ENCODE peak calls at places on chromosomes 12 and 14, in ten cellular contexts. One of them, this sample, is unnamed.

GRCh38 chr14:29028973-29029582 is 262.5 kb downstream of the FOXG1 start:
- DNase-seq in anterior cingulate cortex: no peak
- DNase-seq in small intestine: no peak
- DNase-seq in NCI-H2081: no peak
- DNase-seq in retinal pigment epithelial cell: no peak
- DNase-seq in lung: no peak
- DNase-seq in activated T-cell treated with anti-CD3 and anti-CD28 coated beads, Interleukin-2, amount 50 U/mL, for 4 hours: no peak
- DNase-seq in neural crest cell: no peak
- DNase-seq in activated CD4-positive, alpha-beta T cell treated with anti-CD3 and anti-CD28 coated beads, Interleukin-2, amount 50 U/mL, for 24 hours: no peak
- DNase-seq in GM18507: no peak
- DNase-seq in this sample: no peak

GRCh38 chr12:52433501-52434095 is 573 bp downstream of the KRT75 start:
- DNase-seq in anterior cingulate cortex: no peak
- DNase-seq in small intestine: no peak
- DNase-seq in NCI-H2081: no peak
- DNase-seq in retinal pigment epithelial cell: no peak
- DNase-seq in lung: no peak
- DNase-seq in activated T-cell treated with anti-CD3 and anti-CD28 coated beads, Interleukin-2, amount 50 U/mL, for 4 hours: no peak
- DNase-seq in neural crest cell: no peak
- DNase-seq in activated CD4-positive, alpha-beta T cell treated with anti-CD3 and anti-CD28 coated beads, Interleukin-2, amount 50 U/mL, for 24 hours: no peak
- DNase-seq in GM18507: no peak
- DNase-seq in this sample: no peak

GRCh38 chr12:76719171-76719631 is 44.7 kb upstream of the ZDHHC17 start:
- DNase-seq in anterior cingulate cortex: peak
- DNase-seq in small intestine: no peak
- DNase-seq in NCI-H2081: no peak
- DNase-seq in retinal pigment epithelial cell: peak
- DNase-seq in lung: no peak
- DNase-seq in activated T-cell treated with anti-CD3 and anti-CD28 coated beads, Interleukin-2, amount 50 U/mL, for 4 hours: no peak
- DNase-seq in neural crest cell: no peak
- DNase-seq in activated CD4-positive, alpha-beta T cell treated with anti-CD3 and anti-CD28 coated beads, Interleukin-2, amount 50 U/mL, for 24 hours: no peak
- DNase-seq in GM18507: no peak
- DNase-seq in this sample: peak

GRCh38 chr14:80239631-80240030 is 28.3 kb upstream of the DIO2 start:
- DNase-seq in anterior cingulate cortex: no peak
- DNase-seq in small intestine: no peak
- DNase-seq in NCI-H2081: no peak
- DNase-seq in retinal pigment epithelial cell: no peak
- DNase-seq in lung: no peak
- DNase-seq in activated T-cell treated with anti-CD3 and anti-CD28 coated beads, Interleukin-2, amount 50 U/mL, for 4 hours: no peak
- DNase-seq in neural crest cell: no peak
- DNase-seq in activated CD4-positive, alpha-beta T cell treated with anti-CD3 and anti-CD28 coated beads, Interleukin-2, amount 50 U/mL, for 24 hours: no peak
- DNase-seq in GM18507: no peak
- DNase-seq in this sample: no peak

GRCh38 chr14:36646664-36647416 is 14.8 kb upstream of the PAX9 start:
- DNase-seq in anterior cingulate cortex: no peak
- DNase-seq in small intestine: no peak
- DNase-seq in NCI-H2081: no peak
- DNase-seq in retinal pigment epithelial cell: no peak
- DNase-seq in lung: no peak
- DNase-seq in activated T-cell treated with anti-CD3 and anti-CD28 coated beads, Interleukin-2, amount 50 U/mL, for 4 hours: no peak
- DNase-seq in neural crest cell: no peak
- DNase-seq in activated CD4-positive, alpha-beta T cell treated with anti-CD3 and anti-CD28 coated beads, Interleukin-2, amount 50 U/mL, for 24 hours: no peak
- DNase-seq in GM18507: no peak
- DNase-seq in this sample: no peak

GRCh38 chr14:71117839-71118743 is 210.8 kb downstream of the PCNX1 start:
- DNase-seq in anterior cingulate cortex: no peak
- DNase-seq in small intestine: peak
- DNase-seq in NCI-H2081: no peak
- DNase-seq in retinal pigment epithelial cell: peak
- DNase-seq in lung: no peak
- DNase-seq in activated T-cell treated with anti-CD3 and anti-CD28 coated beads, Interleukin-2, amount 50 U/mL, for 4 hours: no peak
- DNase-seq in neural crest cell: no peak
- DNase-seq in activated CD4-positive, alpha-beta T cell treated with anti-CD3 and anti-CD28 coated beads, Interleukin-2, amount 50 U/mL, for 24 hours: no peak
- DNase-seq in GM18507: no peak
- DNase-seq in this sample: no peak

GRCh38 chr14:94390372-94391086 is 2.1 kb upstream of the SERPINA1 start:
- DNase-seq in anterior cingulate cortex: no peak
- DNase-seq in small intestine: peak
- DNase-seq in NCI-H2081: no peak
- DNase-seq in retinal pigment epithelial cell: no peak
- DNase-seq in lung: peak
- DNase-seq in activated T-cell treated with anti-CD3 and anti-CD28 coated beads, Interleukin-2, amount 50 U/mL, for 4 hours: no peak
- DNase-seq in neural crest cell: no peak
- DNase-seq in activated CD4-positive, alpha-beta T cell treated with anti-CD3 and anti-CD28 coated beads, Interleukin-2, amount 50 U/mL, for 24 hours: no peak
- DNase-seq in GM18507: no peak
- DNase-seq in this sample: peak

GRCh38 chr12:121748218-121748570 is 35.6 kb downstream of the TMEM120B start:
- DNase-seq in anterior cingulate cortex: no peak
- DNase-seq in small intestine: no peak
- DNase-seq in NCI-H2081: no peak
- DNase-seq in retinal pigment epithelial cell: no peak
- DNase-seq in lung: no peak
- DNase-seq in activated T-cell treated with anti-CD3 and anti-CD28 coated beads, Interleukin-2, amount 50 U/mL, for 4 hours: no peak
- DNase-seq in neural crest cell: no peak
- DNase-seq in activated CD4-positive, alpha-beta T cell treated with anti-CD3 and anti-CD28 coated beads, Interleukin-2, amount 50 U/mL, for 24 hours: no peak
- DNase-seq in GM18507: no peak
- DNase-seq in this sample: no peak

GRCh38 chr14:102610968-102611811 is 18.7 kb downstream of the RCOR1 start:
- DNase-seq in anterior cingulate cortex: no peak
- DNase-seq in small intestine: no peak
- DNase-seq in NCI-H2081: no peak
- DNase-seq in retinal pigment epithelial cell: no peak
- DNase-seq in lung: no peak
- DNase-seq in activated T-cell treated with anti-CD3 and anti-CD28 coated beads, Interleukin-2, amount 50 U/mL, for 4 hours: no peak
- DNase-seq in neural crest cell: no peak
- DNase-seq in activated CD4-positive, alpha-beta T cell treated with anti-CD3 and anti-CD28 coated beads, Interleukin-2, amount 50 U/mL, for 24 hours: no peak
- DNase-seq in GM18507: no peak
- DNase-seq in this sample: no peak

GRCh38 chr12:52552055-52552454 is 890 bp downstream of the KRT71 start:
- DNase-seq in anterior cingulate cortex: peak
- DNase-seq in small intestine: no peak
- DNase-seq in NCI-H2081: no peak
- DNase-seq in retinal pigment epithelial cell: no peak
- DNase-seq in lung: no peak
- DNase-seq in activated T-cell treated with anti-CD3 and anti-CD28 coated beads, Interleukin-2, amount 50 U/mL, for 4 hours: no peak
- DNase-seq in neural crest cell: no peak
- DNase-seq in activated CD4-positive, alpha-beta T cell treated with anti-CD3 and anti-CD28 coated beads, Interleukin-2, amount 50 U/mL, for 24 hours: no peak
- DNase-seq in GM18507: no peak
- DNase-seq in this sample: no peak

GRCh38 chr12:106227641-106228319 is 20.0 kb downstream of the CKAP4 start:
- DNase-seq in anterior cingulate cortex: no peak
- DNase-seq in small intestine: no peak
- DNase-seq in NCI-H2081: no peak
- DNase-seq in retinal pigment epithelial cell: no peak
- DNase-seq in lung: peak
- DNase-seq in activated T-cell treated with anti-CD3 and anti-CD28 coated beads, Interleukin-2, amount 50 U/mL, for 4 hours: peak
- DNase-seq in neural crest cell: no peak
- DNase-seq in activated CD4-positive, alpha-beta T cell treated with anti-CD3 and anti-CD28 coated beads, Interleukin-2, amount 50 U/mL, for 24 hours: no peak
- DNase-seq in GM18507: no peak
- DNase-seq in this sample: no peak

GRCh38 chr14:59177229-59177628 is 11.2 kb upstream of the DAAM1 start:
- DNase-seq in anterior cingulate cortex: no peak
- DNase-seq in small intestine: no peak
- DNase-seq in NCI-H2081: no peak
- DNase-seq in retinal pigment epithelial cell: no peak
- DNase-seq in lung: no peak
- DNase-seq in activated T-cell treated with anti-CD3 and anti-CD28 coated beads, Interleukin-2, amount 50 U/mL, for 4 hours: no peak
- DNase-seq in neural crest cell: no peak
- DNase-seq in activated CD4-positive, alpha-beta T cell treated with anti-CD3 and anti-CD28 coated beads, Interleukin-2, amount 50 U/mL, for 24 hours: no peak
- DNase-seq in GM18507: no peak
- DNase-seq in this sample: no peak

GRCh38 chr12:122991623-122992275 is 11.3 kb downstream of the ARL6IP4 start:
- DNase-seq in anterior cingulate cortex: no peak
- DNase-seq in small intestine: no peak
- DNase-seq in NCI-H2081: no peak
- DNase-seq in retinal pigment epithelial cell: no peak
- DNase-seq in lung: no peak
- DNase-seq in activated T-cell treated with anti-CD3 and anti-CD28 coated beads, Interleukin-2, amount 50 U/mL, for 4 hours: no peak
- DNase-seq in neural crest cell: no peak
- DNase-seq in activated CD4-positive, alpha-beta T cell treated with anti-CD3 and anti-CD28 coated beads, Interleukin-2, amount 50 U/mL, for 24 hours: no peak
- DNase-seq in GM18507: no peak
- DNase-seq in this sample: no peak

GRCh38 chr14:93173943-93174395 is 10.7 kb downstream of the MOAP1 start:
- DNase-seq in anterior cingulate cortex: peak
- DNase-seq in small intestine: peak
- DNase-seq in NCI-H2081: no peak
- DNase-seq in retinal pigment epithelial cell: no peak
- DNase-seq in lung: no peak
- DNase-seq in activated T-cell treated with anti-CD3 and anti-CD28 coated beads, Interleukin-2, amount 50 U/mL, for 4 hours: no peak
- DNase-seq in neural crest cell: no peak
- DNase-seq in activated CD4-positive, alpha-beta T cell treated with anti-CD3 and anti-CD28 coated beads, Interleukin-2, amount 50 U/mL, for 24 hours: no peak
- DNase-seq in GM18507: no peak
- DNase-seq in this sample: no peak

GRCh38 chr12:123532808-123533649 is 490 bp downstream of the RILPL1 start:
- DNase-seq in anterior cingulate cortex: no peak
- DNase-seq in small intestine: no peak
- DNase-seq in NCI-H2081: no peak
- DNase-seq in retinal pigment epithelial cell: no peak
- DNase-seq in lung: peak
- DNase-seq in activated T-cell treated with anti-CD3 and anti-CD28 coated beads, Interleukin-2, amount 50 U/mL, for 4 hours: no peak
- DNase-seq in neural crest cell: peak
- DNase-seq in activated CD4-positive, alpha-beta T cell treated with anti-CD3 and anti-CD28 coated beads, Interleukin-2, amount 50 U/mL, for 24 hours: no peak
- DNase-seq in GM18507: no peak
- DNase-seq in this sample: no peak

GRCh38 chr12:42757735-42758134 is 168.2 kb upstream of the PRICKLE1 start:
- DNase-seq in anterior cingulate cortex: no peak
- DNase-seq in small intestine: no peak
- DNase-seq in NCI-H2081: no peak
- DNase-seq in retinal pigment epithelial cell: no peak
- DNase-seq in lung: no peak
- DNase-seq in activated T-cell treated with anti-CD3 and anti-CD28 coated beads, Interleukin-2, amount 50 U/mL, for 4 hours: no peak
- DNase-seq in neural crest cell: no peak
- DNase-seq in activated CD4-positive, alpha-beta T cell treated with anti-CD3 and anti-CD28 coated beads, Interleukin-2, amount 50 U/mL, for 24 hours: no peak
- DNase-seq in GM18507: no peak
- DNase-seq in this sample: no peak

GRCh38 chr14:61076531-61076930 is 95.5 kb downstream of the SLC38A6 start:
- DNase-seq in anterior cingulate cortex: no peak
- DNase-seq in small intestine: no peak
- DNase-seq in NCI-H2081: no peak
- DNase-seq in retinal pigment epithelial cell: no peak
- DNase-seq in lung: no peak
- DNase-seq in activated T-cell treated with anti-CD3 and anti-CD28 coated beads, Interleukin-2, amount 50 U/mL, for 4 hours: no peak
- DNase-seq in neural crest cell: no peak
- DNase-seq in activated CD4-positive, alpha-beta T cell treated with anti-CD3 and anti-CD28 coated beads, Interleukin-2, amount 50 U/mL, for 24 hours: no peak
- DNase-seq in GM18507: no peak
- DNase-seq in this sample: no peak

GRCh38 chr12:131449027-131449426 is 261.9 kb upstream of the SFSWAP start:
- DNase-seq in anterior cingulate cortex: no peak
- DNase-seq in small intestine: no peak
- DNase-seq in NCI-H2081: no peak
- DNase-seq in retinal pigment epithelial cell: no peak
- DNase-seq in lung: no peak
- DNase-seq in activated T-cell treated with anti-CD3 and anti-CD28 coated beads, Interleukin-2, amount 50 U/mL, for 4 hours: no peak
- DNase-seq in neural crest cell: no peak
- DNase-seq in activated CD4-positive, alpha-beta T cell treated with anti-CD3 and anti-CD28 coated beads, Interleukin-2, amount 50 U/mL, for 24 hours: no peak
- DNase-seq in GM18507: no peak
- DNase-seq in this sample: no peak

GRCh38 chr12:50612882-50613281 is 108.1 kb downstream of the DIP2B start:
- DNase-seq in anterior cingulate cortex: no peak
- DNase-seq in small intestine: no peak
- DNase-seq in NCI-H2081: no peak
- DNase-seq in retinal pigment epithelial cell: no peak
- DNase-seq in lung: no peak
- DNase-seq in activated T-cell treated with anti-CD3 and anti-CD28 coated beads, Interleukin-2, amount 50 U/mL, for 4 hours: no peak
- DNase-seq in neural crest cell: no peak
- DNase-seq in activated CD4-positive, alpha-beta T cell treated with anti-CD3 and anti-CD28 coated beads, Interleukin-2, amount 50 U/mL, for 24 hours: no peak
- DNase-seq in GM18507: no peak
- DNase-seq in this sample: no peak

GRCh38 chr12:54579696-54580333 is 8.6 kb downstream of the PPP1R1A start:
- DNase-seq in anterior cingulate cortex: peak
- DNase-seq in small intestine: peak
- DNase-seq in NCI-H2081: peak
- DNase-seq in retinal pigment epithelial cell: no peak
- DNase-seq in lung: peak
- DNase-seq in activated T-cell treated with anti-CD3 and anti-CD28 coated beads, Interleukin-2, amount 50 U/mL, for 4 hours: peak
- DNase-seq in neural crest cell: peak
- DNase-seq in activated CD4-positive, alpha-beta T cell treated with anti-CD3 and anti-CD28 coated beads, Interleukin-2, amount 50 U/mL, for 24 hours: peak
- DNase-seq in GM18507: peak
- DNase-seq in this sample: peak

GRCh38 chr14:104967414-104968152 is 10.6 kb downstream of the AHNAK2 start:
- DNase-seq in anterior cingulate cortex: no peak
- DNase-seq in small intestine: no peak
- DNase-seq in NCI-H2081: no peak
- DNase-seq in retinal pigment epithelial cell: no peak
- DNase-seq in lung: no peak
- DNase-seq in activated T-cell treated with anti-CD3 and anti-CD28 coated beads, Interleukin-2, amount 50 U/mL, for 4 hours: no peak
- DNase-seq in neural crest cell: no peak
- DNase-seq in activated CD4-positive, alpha-beta T cell treated with anti-CD3 and anti-CD28 coated beads, Interleukin-2, amount 50 U/mL, for 24 hours: no peak
- DNase-seq in GM18507: no peak
- DNase-seq in this sample: no peak

GRCh38 chr12:130924946-130925345 is 28.8 kb upstream of the ADGRD1 start:
- DNase-seq in anterior cingulate cortex: no peak
- DNase-seq in small intestine: no peak
- DNase-seq in NCI-H2081: no peak
- DNase-seq in retinal pigment epithelial cell: no peak
- DNase-seq in lung: no peak
- DNase-seq in activated T-cell treated with anti-CD3 and anti-CD28 coated beads, Interleukin-2, amount 50 U/mL, for 4 hours: no peak
- DNase-seq in neural crest cell: no peak
- DNase-seq in activated CD4-positive, alpha-beta T cell treated with anti-CD3 and anti-CD28 coated beads, Interleukin-2, amount 50 U/mL, for 24 hours: no peak
- DNase-seq in GM18507: no peak
- DNase-seq in this sample: no peak

GRCh38 chr12:95710386-95710785 is 80.2 kb downstream of the NTN4 start:
- DNase-seq in anterior cingulate cortex: no peak
- DNase-seq in small intestine: no peak
- DNase-seq in NCI-H2081: no peak
- DNase-seq in retinal pigment epithelial cell: no peak
- DNase-seq in lung: no peak
- DNase-seq in activated T-cell treated with anti-CD3 and anti-CD28 coated beads, Interleukin-2, amount 50 U/mL, for 4 hours: no peak
- DNase-seq in neural crest cell: no peak
- DNase-seq in activated CD4-positive, alpha-beta T cell treated with anti-CD3 and anti-CD28 coated beads, Interleukin-2, amount 50 U/mL, for 24 hours: no peak
- DNase-seq in GM18507: no peak
- DNase-seq in this sample: no peak

GRCh38 chr12:16788888-16789790 is 183.2 kb upstream of the LMO3 start:
- DNase-seq in anterior cingulate cortex: no peak
- DNase-seq in small intestine: no peak
- DNase-seq in NCI-H2081: no peak
- DNase-seq in retinal pigment epithelial cell: no peak
- DNase-seq in lung: no peak
- DNase-seq in activated T-cell treated with anti-CD3 and anti-CD28 coated beads, Interleukin-2, amount 50 U/mL, for 4 hours: no peak
- DNase-seq in neural crest cell: no peak
- DNase-seq in activated CD4-positive, alpha-beta T cell treated with anti-CD3 and anti-CD28 coated beads, Interleukin-2, amount 50 U/mL, for 24 hours: no peak
- DNase-seq in GM18507: no peak
- DNase-seq in this sample: no peak

GRCh38 chr12:54220092-54220557 is 31.3 kb upstream of the SMUG1 start:
- DNase-seq in anterior cingulate cortex: peak
- DNase-seq in small intestine: peak
- DNase-seq in NCI-H2081: peak
- DNase-seq in retinal pigment epithelial cell: no peak
- DNase-seq in lung: no peak
- DNase-seq in activated T-cell treated with anti-CD3 and anti-CD28 coated beads, Interleukin-2, amount 50 U/mL, for 4 hours: peak
- DNase-seq in neural crest cell: peak
- DNase-seq in activated CD4-positive, alpha-beta T cell treated with anti-CD3 and anti-CD28 coated beads, Interleukin-2, amount 50 U/mL, for 24 hours: peak
- DNase-seq in GM18507: no peak
- DNase-seq in this sample: peak

GRCh38 chr14:73344304-73344703 is 107.0 kb downstream of the PAPLN start:
- DNase-seq in anterior cingulate cortex: no peak
- DNase-seq in small intestine: no peak
- DNase-seq in NCI-H2081: no peak
- DNase-seq in retinal pigment epithelial cell: no peak
- DNase-seq in lung: no peak
- DNase-seq in activated T-cell treated with anti-CD3 and anti-CD28 coated beads, Interleukin-2, amount 50 U/mL, for 4 hours: no peak
- DNase-seq in neural crest cell: no peak
- DNase-seq in activated CD4-positive, alpha-beta T cell treated with anti-CD3 and anti-CD28 coated beads, Interleukin-2, amount 50 U/mL, for 24 hours: no peak
- DNase-seq in GM18507: no peak
- DNase-seq in this sample: peak

GRCh38 chr12:8823565-8824300 is 1.3 kb downstream of the A2ML1 start:
- DNase-seq in anterior cingulate cortex: no peak
- DNase-seq in small intestine: peak
- DNase-seq in NCI-H2081: no peak
- DNase-seq in retinal pigment epithelial cell: no peak
- DNase-seq in lung: peak
- DNase-seq in activated T-cell treated with anti-CD3 and anti-CD28 coated beads, Interleukin-2, amount 50 U/mL, for 4 hours: no peak
- DNase-seq in neural crest cell: peak
- DNase-seq in activated CD4-positive, alpha-beta T cell treated with anti-CD3 and anti-CD28 coated beads, Interleukin-2, amount 50 U/mL, for 24 hours: no peak
- DNase-seq in GM18507: no peak
- DNase-seq in this sample: peak

GRCh38 chr14:43411841-43412240 is 1095.2 kb downstream of the FSCB start:
- DNase-seq in anterior cingulate cortex: no peak
- DNase-seq in small intestine: no peak
- DNase-seq in NCI-H2081: no peak
- DNase-seq in retinal pigment epithelial cell: peak
- DNase-seq in lung: no peak
- DNase-seq in activated T-cell treated with anti-CD3 and anti-CD28 coated beads, Interleukin-2, amount 50 U/mL, for 4 hours: no peak
- DNase-seq in neural crest cell: no peak
- DNase-seq in activated CD4-positive, alpha-beta T cell treated with anti-CD3 and anti-CD28 coated beads, Interleukin-2, amount 50 U/mL, for 24 hours: no peak
- DNase-seq in GM18507: no peak
- DNase-seq in this sample: no peak